ENCODE peak calls at places on chromosomes 11 and 22, in five cellular contexts. One of them, this sample, is unnamed.

GRCh38 chr22:46575915-46576555 is 38.6 kb upstream of the CELSR1 start:
- DNase-seq in IMR-90: no peak
- DNase-seq in psoas muscle: no peak
- DNase-seq in CD8-positive, alpha-beta T cell: no peak
- DNase-seq in cardiac muscle cell: no peak
- DNase-seq in this sample: no peak

GRCh38 chr11:121672630-121673487 is 220.1 kb upstream of the SORL1-AS1 start:
- DNase-seq in psoas muscle: peak; percentile 20
- DNase-seq in IMR-90: no peak
- DNase-seq in cardiac muscle cell: peak; percentile 70
- DNase-seq in CD8-positive, alpha-beta T cell: no peak
- DNase-seq in this sample: peak; percentile 70

GRCh38 chr11:111777094-111778046 is 11.2 kb upstream of the PPP2R1B start:
- DNase-seq in IMR-90: peak; percentile 82
- DNase-seq in CD8-positive, alpha-beta T cell: no peak
- DNase-seq in psoas muscle: no peak
- DNase-seq in cardiac muscle cell: peak; percentile 89
- DNase-seq in this sample: no peak

GRCh38 chr11:117232911-117233409 is 489 bp downstream of the RNF214 start:
- DNase-seq in CD8-positive, alpha-beta T cell: peak; percentile 56
- DNase-seq in psoas muscle: peak; percentile 38
- DNase-seq in cardiac muscle cell: no peak
- DNase-seq in IMR-90: no peak
- DNase-seq in this sample: peak; percentile 59

GRCh38 chr11:78417175-78417887 is at the start of gene GAB2:
- DNase-seq in cardiac muscle cell: no peak
- DNase-seq in IMR-90: no peak
- DNase-seq in psoas muscle: no peak
- DNase-seq in CD8-positive, alpha-beta T cell: peak; percentile 58
- DNase-seq in this sample: no peak

GRCh38 chr22:44335903-44336803 is 23.4 kb upstream of the SHISAL1 start:
- DNase-seq in psoas muscle: no peak
- DNase-seq in cardiac muscle cell: no peak
- DNase-seq in IMR-90: no peak
- DNase-seq in CD8-positive, alpha-beta T cell: no peak
- DNase-seq in this sample: no peak

GRCh38 chr11:15318814-15319213 is 204.1 kb downstream of the INSC start:
- DNase-seq in cardiac muscle cell: no peak
- DNase-seq in CD8-positive, alpha-beta T cell: no peak
- DNase-seq in IMR-90: no peak
- DNase-seq in psoas muscle: no peak
- DNase-seq in this sample: no peak

GRCh38 chr11:44831605-44832394 is 105.0 kb downstream of the TSPAN18 start:
- DNase-seq in psoas muscle: no peak
- DNase-seq in CD8-positive, alpha-beta T cell: no peak
- DNase-seq in IMR-90: no peak
- DNase-seq in cardiac muscle cell: no peak
- DNase-seq in this sample: no peak

GRCh38 chr11:95045791-95046190 is 3.4 kb upstream of the KDM4F start:
- DNase-seq in psoas muscle: no peak
- DNase-seq in IMR-90: no peak
- DNase-seq in CD8-positive, alpha-beta T cell: no peak
- DNase-seq in cardiac muscle cell: no peak
- DNase-seq in this sample: no peak

GRCh38 chr11:8257003-8257664 is 6.5 kb downstream of the LMO1 start:
- DNase-seq in cardiac muscle cell: no peak
- DNase-seq in CD8-positive, alpha-beta T cell: no peak
- DNase-seq in psoas muscle: no peak
- DNase-seq in IMR-90: no peak
- DNase-seq in this sample: no peak

GRCh38 chr11:2929880-2930704 is 872 bp upstream of the PHLDA2 start:
- DNase-seq in cardiac muscle cell: peak; percentile 33
- DNase-seq in psoas muscle: peak; percentile 40
- DNase-seq in CD8-positive, alpha-beta T cell: no peak
- DNase-seq in IMR-90: peak; percentile 61
- DNase-seq in this sample: no peak

GRCh38 chr11:19664896-19665548 is 47.6 kb upstream of the NAV2 start:
- DNase-seq in IMR-90: peak; percentile 75
- DNase-seq in CD8-positive, alpha-beta T cell: no peak
- DNase-seq in cardiac muscle cell: peak; percentile 79
- DNase-seq in psoas muscle: no peak
- DNase-seq in this sample: peak; percentile 77

GRCh38 chr11:46392421-46393230 is 1.1 kb upstream of the CHRM4 start:
- DNase-seq in CD8-positive, alpha-beta T cell: peak; percentile 85
- DNase-seq in psoas muscle: peak; percentile 89
- DNase-seq in IMR-90: peak; percentile 72
- DNase-seq in cardiac muscle cell: peak; percentile 88
- DNase-seq in this sample: peak; percentile 78

GRCh38 chr22:37230673-37231405 is 13.2 kb downstream of the RAC2 start:
- DNase-seq in cardiac muscle cell: no peak
- DNase-seq in IMR-90: no peak
- DNase-seq in CD8-positive, alpha-beta T cell: peak; percentile 59
- DNase-seq in psoas muscle: no peak
- DNase-seq in this sample: no peak

GRCh38 chr11:116605543-116605942 is 167.2 kb downstream of the BUD13 start:
- DNase-seq in psoas muscle: no peak
- DNase-seq in IMR-90: peak; percentile 11
- DNase-seq in cardiac muscle cell: peak; percentile 46
- DNase-seq in CD8-positive, alpha-beta T cell: no peak
- DNase-seq in this sample: no peak

GRCh38 chr11:69157156-69157821 is 1.6 kb downstream of the SMIM38 start:
- DNase-seq in CD8-positive, alpha-beta T cell: no peak
- DNase-seq in psoas muscle: peak; percentile 32
- DNase-seq in IMR-90: peak; percentile 77
- DNase-seq in cardiac muscle cell: peak; percentile 78
- DNase-seq in this sample: no peak

GRCh38 chr11:2797181-2797711 is 88.3 kb downstream of the CDKN1C start:
- DNase-seq in psoas muscle: peak; percentile 5
- DNase-seq in CD8-positive, alpha-beta T cell: no peak
- DNase-seq in IMR-90: no peak
- DNase-seq in cardiac muscle cell: no peak
- DNase-seq in this sample: peak; percentile 47

GRCh38 chr11:2004466-2004865 is 6.8 kb upstream of the H19 start:
- DNase-seq in cardiac muscle cell: no peak
- DNase-seq in CD8-positive, alpha-beta T cell: no peak
- DNase-seq in IMR-90: no peak
- DNase-seq in psoas muscle: no peak
- DNase-seq in this sample: no peak

GRCh38 chr11:29317669-29318068 is 699.2 kb downstream of the KCNA4 start:
- DNase-seq in psoas muscle: no peak
- DNase-seq in IMR-90: peak; percentile 73
- DNase-seq in cardiac muscle cell: no peak
- DNase-seq in CD8-positive, alpha-beta T cell: no peak
- DNase-seq in this sample: no peak

GRCh38 chr11:90392692-90393091 is 169.8 kb upstream of the CHORDC1 start:
- DNase-seq in psoas muscle: no peak
- DNase-seq in CD8-positive, alpha-beta T cell: no peak
- DNase-seq in cardiac muscle cell: no peak
- DNase-seq in IMR-90: no peak
- DNase-seq in this sample: no peak

GRCh38 chr22:33984741-33985287 is 64.5 kb upstream of the LARGE1 start:
- DNase-seq in CD8-positive, alpha-beta T cell: no peak
- DNase-seq in cardiac muscle cell: no peak
- DNase-seq in psoas muscle: no peak
- DNase-seq in IMR-90: no peak
- DNase-seq in this sample: no peak

GRCh38 chr11:65524747-65525658 is at the start of gene SCYL1:
- DNase-seq in IMR-90: peak; percentile 79
- DNase-seq in psoas muscle: peak; percentile 81
- DNase-seq in cardiac muscle cell: peak; percentile 90
- DNase-seq in CD8-positive, alpha-beta T cell: peak; percentile 92
- DNase-seq in this sample: peak; percentile 79

GRCh38 chr11:19777342-19778102 is 64.9 kb downstream of the NAV2 start:
- DNase-seq in cardiac muscle cell: peak; percentile 65
- DNase-seq in IMR-90: peak; percentile 84
- DNase-seq in psoas muscle: no peak
- DNase-seq in CD8-positive, alpha-beta T cell: no peak
- DNase-seq in this sample: no peak

GRCh38 chr11:1308745-1309497 is 511 bp downstream of the TOLLIP start:
- DNase-seq in psoas muscle: no peak
- DNase-seq in IMR-90: no peak
- DNase-seq in cardiac muscle cell: no peak
- DNase-seq in CD8-positive, alpha-beta T cell: no peak
- DNase-seq in this sample: no peak

GRCh38 chr11:6631356-6631890 is 12.2 kb upstream of the TPP1 start:
- DNase-seq in cardiac muscle cell: no peak
- DNase-seq in CD8-positive, alpha-beta T cell: no peak
- DNase-seq in psoas muscle: no peak
- DNase-seq in IMR-90: no peak
- DNase-seq in this sample: no peak

GRCh38 chr11:119602745-119603373 is 126.1 kb downstream of the NECTIN1 start:
- DNase-seq in psoas muscle: no peak
- DNase-seq in cardiac muscle cell: no peak
- DNase-seq in CD8-positive, alpha-beta T cell: no peak
- DNase-seq in IMR-90: no peak
- DNase-seq in this sample: no peak
- TF ChIP-seq CTCF in psoas muscle: no peak
- TF ChIP-seq CTCF in cardiac muscle cell: peak; percentile 16
- TF ChIP-seq CTCF in CD8-positive, alpha-beta T cell: no peak
- TF ChIP-seq CTCF in IMR-90: no peak
- TF ChIP-seq CTCF in this sample: no peak

DNA sequence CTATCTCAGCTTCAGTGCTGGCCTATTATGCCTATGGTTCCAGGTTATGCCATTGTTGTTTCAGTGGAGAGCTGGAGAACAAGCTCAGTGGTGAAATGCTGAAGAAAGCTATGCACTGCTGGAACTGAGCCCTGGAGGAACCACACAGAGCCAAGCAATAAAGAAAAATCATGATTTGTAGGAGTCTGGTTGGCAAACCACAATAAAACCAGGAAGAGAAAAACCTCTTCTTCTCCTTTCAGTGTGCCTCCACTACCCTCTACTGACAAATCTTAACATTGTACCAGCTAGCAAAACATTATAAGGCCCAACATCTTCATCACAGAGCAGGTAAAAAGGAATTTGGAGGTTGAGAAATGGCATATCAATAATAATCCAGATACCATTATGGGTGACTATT is 5.3 kb downstream of the OR51F2 start:
- DNase-seq in CD8-positive, alpha-beta T cell: no peak
- DNase-seq in psoas muscle: no peak
- DNase-seq in IMR-90: peak; percentile 44
- DNase-seq in cardiac muscle cell: no peak
- DNase-seq in this sample: no peak
- TF ChIP-seq CTCF in CD8-positive, alpha-beta T cell: no peak
- TF ChIP-seq CTCF in psoas muscle: peak; percentile 44
- TF ChIP-seq CTCF in IMR-90: peak; percentile 69
- TF ChIP-seq CTCF in cardiac muscle cell: no peak
- TF ChIP-seq CTCF in this sample: peak; percentile 25

GRCh38 chr22:21642584-21643448 is 714 bp downstream of the SDF2L1 start:
- DNase-seq in cardiac muscle cell: peak; percentile 44
- DNase-seq in IMR-90: peak; percentile 44
- DNase-seq in CD8-positive, alpha-beta T cell: peak; percentile 70
- DNase-seq in psoas muscle: peak; percentile 33
- DNase-seq in this sample: no peak

GRCh38 chr22:21639359-21639758 is 2.7 kb upstream of the SDF2L1 start:
- DNase-seq in CD8-positive, alpha-beta T cell: no peak
- DNase-seq in cardiac muscle cell: no peak
- DNase-seq in psoas muscle: no peak
- DNase-seq in IMR-90: no peak
- DNase-seq in this sample: no peak

GRCh38 chr22:21640810-21641209 is 1.3 kb upstream of the SDF2L1 start:
- DNase-seq in IMR-90: no peak
- DNase-seq in psoas muscle: no peak
- DNase-seq in cardiac muscle cell: no peak
- DNase-seq in CD8-positive, alpha-beta T cell: no peak
- DNase-seq in this sample: no peak

GRCh38 chr22:21641795-21642583 is at the start of gene SDF2L1:
- DNase-seq in CD8-positive, alpha-beta T cell: peak; percentile 99
- DNase-seq in IMR-90: peak; percentile 99
- DNase-seq in psoas muscle: peak; percentile 99
- DNase-seq in cardiac muscle cell: peak; percentile 99
- DNase-seq in this sample: peak; percentile 99

DNA sequence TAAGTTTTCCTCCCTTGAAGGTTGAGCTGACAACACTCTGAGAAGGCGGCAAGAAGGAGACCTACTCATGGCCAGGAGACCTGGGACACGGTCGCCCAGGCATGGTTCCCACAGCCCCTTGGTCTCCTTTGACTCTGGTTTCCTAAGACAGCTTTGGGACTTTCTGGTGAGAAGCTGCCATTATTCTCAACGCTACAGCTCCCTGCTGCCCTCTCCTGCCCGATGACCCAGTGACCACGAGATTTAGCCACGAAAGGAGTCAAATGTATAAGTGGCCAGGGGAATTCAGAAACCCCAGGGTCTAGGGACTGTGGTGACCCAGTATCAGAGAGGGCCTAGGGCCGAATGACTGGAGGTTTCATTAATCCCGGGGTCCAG is 696 bp upstream of the SDF2L1 start:
- DNase-seq in CD8-positive, alpha-beta T cell: no peak
- DNase-seq in cardiac muscle cell: peak; percentile 64
- DNase-seq in IMR-90: peak; percentile 55
- DNase-seq in psoas muscle: peak; percentile 24
- DNase-seq in this sample: no peak
- TF ChIP-seq CTCF in CD8-positive, alpha-beta T cell: no peak
- TF ChIP-seq CTCF in cardiac muscle cell: peak; percentile 62
- TF ChIP-seq CTCF in IMR-90: peak; percentile 61
- TF ChIP-seq CTCF in psoas muscle: peak; percentile 48
- TF ChIP-seq CTCF in this sample: no peak

GRCh38 chr11:35617687-35618496 is at the start of gene FJX1:
- DNase-seq in CD8-positive, alpha-beta T cell: no peak
- DNase-seq in psoas muscle: peak; percentile 66
- DNase-seq in cardiac muscle cell: peak; percentile 92
- DNase-seq in IMR-90: peak; percentile 95
- DNase-seq in this sample: peak; percentile 78

GRCh38 chr11:35619754-35620640 is 1.7 kb downstream of the FJX1 start:
- DNase-seq in CD8-positive, alpha-beta T cell: no peak
- DNase-seq in IMR-90: peak; percentile 45
- DNase-seq in psoas muscle: peak; percentile 24
- DNase-seq in cardiac muscle cell: peak; percentile 60
- DNase-seq in this sample: no peak

GRCh38 chr11:35617316-35617686 is 959 bp upstream of the FJX1 start:
- DNase-seq in psoas muscle: no peak
- DNase-seq in cardiac muscle cell: no peak
- DNase-seq in CD8-positive, alpha-beta T cell: no peak
- DNase-seq in IMR-90: no peak
- DNase-seq in this sample: no peak

GRCh38 chr11:35618497-35619029 is 303 bp downstream of the FJX1 start:
- DNase-seq in cardiac muscle cell: peak; percentile 56
- DNase-seq in psoas muscle: no peak
- DNase-seq in CD8-positive, alpha-beta T cell: no peak
- DNase-seq in IMR-90: peak; percentile 51
- DNase-seq in this sample: no peak

DNA sequence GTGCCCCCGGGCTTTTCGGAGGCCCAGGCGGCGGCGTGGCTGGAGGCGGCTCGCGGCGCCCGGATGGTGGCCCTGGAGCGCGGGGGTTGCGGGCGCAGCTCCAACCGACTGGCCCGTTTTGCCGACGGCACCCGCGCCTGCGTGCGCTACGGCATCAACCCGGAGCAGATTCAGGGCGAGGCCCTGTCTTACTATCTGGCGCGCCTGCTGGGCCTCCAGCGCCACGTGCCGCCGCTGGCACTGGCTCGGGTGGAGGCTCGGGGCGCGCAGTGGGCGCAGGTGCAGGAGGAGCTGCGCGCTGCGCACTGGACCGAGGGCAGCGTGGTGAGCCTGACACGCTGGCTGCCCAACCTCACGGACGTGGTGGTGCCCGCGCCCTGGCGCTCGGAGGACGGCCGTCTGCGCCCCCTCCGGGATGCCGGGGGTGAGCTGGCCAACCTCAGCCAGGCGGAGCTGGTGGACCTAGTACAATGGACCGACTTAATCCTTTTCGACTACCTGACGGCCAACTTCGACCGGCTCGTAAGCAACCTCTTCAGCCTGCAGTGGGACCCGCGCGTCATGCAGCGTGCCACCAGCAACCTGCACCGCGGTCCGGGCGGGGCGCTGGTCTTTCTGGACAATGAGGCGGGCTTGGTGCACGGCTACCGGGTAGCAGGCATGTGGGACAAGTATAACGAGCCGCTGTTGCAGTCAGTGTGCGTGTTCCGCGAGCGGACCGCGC is 932 bp downstream of the FJX1 start:
- DNase-seq in cardiac muscle cell: peak; percentile 55
- DNase-seq in IMR-90: peak; percentile 37
- DNase-seq in psoas muscle: peak; percentile 53
- DNase-seq in CD8-positive, alpha-beta T cell: no peak
- DNase-seq in this sample: no peak
- TF ChIP-seq CTCF in cardiac muscle cell: no peak
- TF ChIP-seq CTCF in IMR-90: no peak
- TF ChIP-seq CTCF in psoas muscle: no peak
- TF ChIP-seq CTCF in CD8-positive, alpha-beta T cell: no peak
- TF ChIP-seq CTCF in this sample: no peak

This sample was measured in right atrium auricular region.